ENCODE peak calls at places on chromosomes 2 and 18, in four cellular contexts. I, H, A and L are unnamed samples. For H3K27me3, the result is how much of the 10 kb centered on the place peaks cover.

GRCh38 chr2:241820625-241821384 is 11.8 kb downstream of the NEU4 start:
- DNase-seq in I (no peak), H (no peak), A (no peak), L (no peak)

GRCh38 chr2:112626604-112627059 is 19.1 kb upstream of the SLC20A1 start:
- DNase-seq in I (peak), H (peak), A (no peak), L (peak)

GRCh38 chr2:173058097-173058496 is 17.5 kb upstream of the MAP3K20 start:
- DNase-seq in I (no peak), H (no peak), A (no peak), L (no peak)

GRCh38 chr18:61888622-61889021 is 4.2 kb downstream of the RNF152 start:
- DNase-seq in I (no peak), H (no peak), A (no peak), L (no peak)

GRCh38 chr2:209472386-209472832 is 48.6 kb downstream of the MAP2 start:
- DNase-seq in I (no peak), H (no peak), A (no peak), L (peak)

GRCh38 chr2:174796319-174796771 is 32.1 kb upstream of the CHRNA1 start:
- DNase-seq in I (no peak), H (no peak), A (no peak), L (peak)

GRCh38 chr2:98775146-98775988 is 44.4 kb upstream of the MGAT4A start:
- DNase-seq in I (no peak), H (no peak), A (no peak), L (no peak)

GRCh38 chr18:23981369-23981768 is 33.2 kb upstream of the TTC39C start:
- DNase-seq in I (no peak), H (no peak), A (peak), L (no peak)

GRCh38 chr2:100998235-100998573 is 3.9 kb upstream of the RPL31 start:
- DNase-seq in I (no peak), H (no peak), A (no peak), L (no peak)

GRCh38 chr2:162123806-162124758 is 28.0 kb downstream of the GCG start:
- DNase-seq in I (peak), H (peak), A (peak), L (peak)

GRCh38 chr2:32479224-32479623 is 122.4 kb downstream of the BIRC6 start:
- DNase-seq in I (peak), H (no peak), A (no peak), L (no peak)

GRCh38 chr18:26637324-26637723 is 89.0 kb upstream of the KCTD1 start:
- DNase-seq in I (no peak), H (no peak), A (no peak), L (peak)

GRCh38 chr18:12001400-12001799 is 20.1 kb downstream of the IMPA2 start:
- DNase-seq in I (no peak), H (no peak), A (no peak), L (no peak)

GRCh38 chr2:207512356-207512755 is 17.4 kb upstream of the CREB1 start:
- DNase-seq in I (no peak), H (no peak), A (no peak), L (no peak)

GRCh38 chr2:54081574-54081973 is 33.8 kb upstream of the ACYP2 start:
- DNase-seq in I (peak), H (no peak), A (peak), L (no peak)

GRCh38 chr2:60882971-60883753 is 1.8 kb downstream of the REL start:
- DNase-seq in I (peak), H (no peak), A (peak), L (peak)

GRCh38 chr2:181471783-181472182 is 14.6 kb downstream of the ITGA4 start:
- DNase-seq in I (no peak), H (no peak), A (no peak), L (no peak)

GRCh38 chr2:102116675-102117471 is 25.7 kb upstream of the IL1R1 start:
- DNase-seq in I (no peak), H (no peak), A (no peak), L (no peak)

GRCh38 chr2:96485751-96486643 is 19.2 kb downstream of the NEURL3 start:
- DNase-seq in I (no peak), H (peak), A (peak), L (peak)

GRCh38 chr2:80331025-80331424 is 26.5 kb upstream of the LRRTM1 start:
- DNase-seq in I (no peak), H (no peak), A (no peak), L (no peak)

GRCh38 chr2:81068144-81068543 is 763.6 kb upstream of the LRRTM1 start:
- DNase-seq in I (no peak), H (no peak), A (no peak), L (peak)

GRCh38 chr18:46447323-46447722 is 209.7 kb downstream of the LOXHD1 start:
- DNase-seq in I (no peak), H (no peak), A (no peak), L (no peak)

GRCh38 chr2:230849633-230850357 is 14.9 kb upstream of the ITM2C start:
- DNase-seq in I (peak), H (peak), A (no peak), L (peak)

GRCh38 chr18:7172611-7173010 is 55.0 kb upstream of the LAMA1 start:
- DNase-seq in I (no peak), H (no peak), A (no peak), L (no peak)

GRCh38 chr18:46152808-46153617 is 48.8 kb downstream of the HAUS1 start:
- DNase-seq in I (peak), H (no peak), A (no peak), L (peak)

GRCh38 chr2:211928186-211928585 is 610.4 kb downstream of the ERBB4 start:
- DNase-seq in I (no peak), H (no peak), A (no peak), L (no peak)

GRCh38 chr2:24855703-24856102 is 62.5 kb downstream of the CENPO start:
- DNase-seq in I (no peak), H (no peak), A (no peak), L (no peak)

GRCh38 chr2:11749646-11750349 is 3.4 kb downstream of the LPIN1 start:
- DNase-seq in I (no peak), H (no peak), A (peak), L (no peak)

GRCh38 chr2:47260971-47261370 is 105.9 kb upstream of the STPG4 start:
- DNase-seq in I (no peak), H (no peak), A (no peak), L (no peak)

GRCh38 chr18:7779226-7779625 is 212.1 kb downstream of the PTPRM start:
- DNase-seq in I (no peak), H (no peak), A (no peak), L (no peak)

GRCh38 chr2:215029936-215030335 is 108.5 kb downstream of the ABCA12 start:
- DNase-seq in I (no peak), H (no peak), A (no peak), L (no peak)

DNA sequence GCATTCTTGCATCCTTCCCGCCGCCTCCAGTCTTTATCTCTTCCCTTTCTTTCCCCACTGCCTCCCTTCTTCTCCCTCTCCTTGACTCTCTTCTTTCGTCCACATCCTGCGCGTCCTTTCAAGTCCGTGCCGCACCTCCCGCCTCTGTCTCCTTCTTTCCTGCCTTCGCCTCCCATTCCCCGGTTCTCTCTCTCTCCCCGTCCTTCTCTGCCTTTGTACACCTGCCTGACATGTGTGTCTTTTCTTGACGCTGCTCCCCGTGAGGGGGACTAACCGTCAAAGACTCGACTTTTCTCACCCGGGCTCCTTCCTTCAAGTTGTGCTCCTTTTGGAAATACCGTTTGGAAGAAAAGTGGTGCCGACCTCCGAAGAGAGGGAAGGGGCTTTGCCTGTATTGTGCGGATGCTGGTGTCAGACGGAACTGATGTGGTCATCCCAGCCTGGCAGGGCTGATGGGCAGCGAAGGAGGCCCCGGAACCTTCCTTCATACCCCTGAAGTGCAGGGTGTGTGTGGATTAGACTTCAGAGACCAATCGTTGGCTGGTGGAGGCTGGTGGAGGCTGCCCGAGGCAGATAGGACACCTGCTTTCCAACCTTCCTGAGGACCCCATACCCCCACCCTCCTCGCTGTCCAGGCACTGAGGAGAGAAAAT is 898 bp downstream of the TMEM178A start:
- DNase-seq in I (no peak), H (no peak), A (no peak), L (peak)
- TF ChIP-seq EZH2 in I (peak), H (peak), A (no peak), L (peak)

GRCh38 chr2:213007290-213007838 is 144.0 kb downstream of the IKZF2 start:
- DNase-seq in I (no peak), H (no peak), A (no peak), L (no peak)
- H3K27me3 ChIP-seq in I (under half), H (under half), A (under half), L (under half)

GRCh38 chr2:119704670-119705120 is 25.7 kb downstream of the TMEM177 start:
- DNase-seq in I (no peak), H (no peak), A (peak), L (no peak)

GRCh38 chr2:119703526-119703925 is 24.5 kb downstream of the TMEM177 start:
- DNase-seq in I (no peak), H (no peak), A (no peak), L (no peak)

GRCh38 chr2:119702918-119703401 is 24.0 kb downstream of the TMEM177 start:
- DNase-seq in I (peak), H (peak), A (no peak), L (peak)

GRCh38 chr2:119707117-119708087 is 28.4 kb downstream of the TMEM177 start:
- DNase-seq in I (peak), H (no peak), A (no peak), L (no peak)

GRCh38 chr2:119706196-119706595 is 27.2 kb downstream of the TMEM177 start:
- DNase-seq in I (no peak), H (no peak), A (no peak), L (no peak)
- TF ChIP-seq JUNB in I (no peak), H (no peak), A (no peak), L (no peak)

DNA sequence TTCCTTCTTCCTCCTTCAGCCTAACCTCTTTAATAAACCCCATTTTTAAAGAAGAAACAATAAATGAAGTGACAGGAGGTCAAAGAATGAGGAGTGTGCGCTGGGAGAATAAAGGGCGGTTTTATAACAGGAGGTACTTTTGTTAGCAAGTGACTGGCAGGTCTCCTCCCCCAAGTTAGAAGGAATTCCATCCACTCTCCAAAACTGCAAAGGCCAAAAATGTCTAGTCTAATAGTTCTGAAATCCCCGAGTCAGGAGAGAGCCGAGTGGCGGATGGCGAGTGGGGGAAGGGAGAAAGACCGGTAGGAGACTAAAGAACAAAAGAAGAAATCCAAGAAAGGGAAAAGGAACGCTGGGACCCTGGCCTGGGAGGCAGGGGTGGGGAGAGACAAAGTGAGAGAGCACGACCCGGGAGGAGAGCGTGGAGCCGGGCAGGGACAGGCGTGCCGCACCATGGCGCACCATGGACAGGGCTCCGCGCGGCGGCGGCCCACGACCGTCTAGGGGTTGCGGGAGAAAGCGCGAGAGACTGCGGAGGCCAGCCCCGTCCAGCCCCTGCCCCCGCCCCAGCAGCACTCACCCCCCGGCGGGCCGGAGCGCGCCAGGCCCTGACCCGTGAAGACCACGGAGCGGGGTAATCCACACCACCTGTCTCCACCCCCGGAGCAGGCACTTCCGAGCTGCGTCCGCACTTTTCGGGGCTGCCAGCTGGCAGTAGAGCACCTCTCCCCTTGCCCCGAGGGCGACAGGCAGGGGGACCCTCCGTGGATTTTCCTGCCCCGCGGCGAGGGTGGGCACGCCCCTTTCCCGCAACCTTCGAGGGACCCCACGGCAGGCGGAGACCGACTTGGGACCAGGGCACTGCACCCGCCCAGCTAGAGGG is 1.6 kb downstream of the CDH2 start:
- DNase-seq in I (no peak), H (peak), A (no peak), L (peak)
- TF ChIP-seq EZH2 in I (no peak), H (no peak), A (no peak), L (no peak)

DNA sequence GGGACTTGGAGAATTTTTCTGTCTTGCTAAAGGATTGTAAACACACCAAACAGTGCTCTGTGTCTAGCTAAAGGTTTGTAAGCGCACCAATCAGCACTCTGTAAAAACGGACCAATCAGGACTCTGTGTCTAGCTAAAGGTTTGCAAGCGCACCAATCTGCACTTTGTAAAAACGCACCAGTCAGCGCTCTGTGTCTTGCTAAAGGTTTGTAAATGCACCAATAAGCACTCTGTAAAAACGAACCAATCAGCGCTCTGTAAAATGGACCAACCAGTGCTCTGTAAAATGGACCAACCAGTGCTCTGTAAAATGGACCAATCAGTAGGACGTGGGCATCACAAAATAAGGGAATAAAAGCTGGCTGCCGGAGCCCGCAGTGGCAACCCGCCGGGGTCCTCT is 16.5 kb downstream of the ABI2 start:
- DNase-seq in I (no peak), H (no peak), A (no peak), L (no peak)
- H3K27me3 ChIP-seq in I (under half), H (under half), A (under half), L (under half)

GRCh38 chr18:59451073-59451472 is 92.0 kb upstream of the LMAN1 start:
- DNase-seq in I (no peak), H (no peak), A (no peak), L (no peak)
- TF ChIP-seq JUNB in I (no peak), H (no peak), A (no peak), L (no peak)

GRCh38 chr2:17879137-17879912 is 858 bp downstream of the KCNS3 start:
- DNase-seq in I (peak), H (no peak), A (no peak), L (peak)

GRCh38 chr2:17878222-17879136 is at the start of gene KCNS3:
- DNase-seq in I (peak), H (no peak), A (no peak), L (peak)

GRCh38 chr2:17879913-17880274 is 1.4 kb downstream of the KCNS3 start:
- DNase-seq in I (no peak), H (peak), A (no peak), L (no peak)

GRCh38 chr2:17876590-17876989 is 1.9 kb upstream of the KCNS3 start:
- DNase-seq in I (no peak), H (no peak), A (no peak), L (no peak)

DNA sequence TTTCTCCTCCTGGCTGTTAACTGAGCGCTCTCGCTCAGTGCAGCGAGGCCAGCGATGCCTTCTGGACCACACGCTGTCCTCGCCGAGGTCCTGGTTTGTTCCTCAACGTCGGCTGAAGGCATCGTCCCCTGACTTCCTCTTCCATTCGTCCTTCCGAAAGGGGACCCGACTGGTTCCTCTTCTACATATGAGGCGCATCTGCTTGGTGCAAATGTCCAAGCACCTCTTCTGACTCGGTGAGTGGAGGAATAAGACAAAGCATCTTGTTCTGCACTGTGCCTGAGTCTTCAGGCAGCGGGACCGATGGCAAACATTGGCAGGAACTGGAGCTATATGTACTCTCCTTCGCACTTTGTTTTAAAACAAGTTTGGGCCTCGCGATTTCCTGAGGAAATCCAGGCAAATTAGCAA is 651 bp upstream of the KCNS3 start:
- DNase-seq in I (no peak), H (no peak), A (no peak), L (peak)
- TF ChIP-seq EZH2 in I (no peak), H (no peak), A (no peak), L (no peak)

GRCh38 chr2:27261926-27262298 is 935 bp downstream of the SLC30A3 start:
- DNase-seq in I (no peak), H (no peak), A (no peak), L (no peak)
- H3K27me3 ChIP-seq in I (under half), H (under half), A (under half), L (half or more)

GRCh38 chr18:48946329-48946835 is 4.4 kb downstream of the SMAD7 start:
- DNase-seq in I (no peak), H (peak), A (no peak), L (no peak)
- TF ChIP-seq JUNB in I (no peak), H (no peak), A (no peak), L (no peak)

GRCh38 chr2:20667531-20668401 is 822 bp downstream of the GDF7 start:
- DNase-seq in I (no peak), H (no peak), A (no peak), L (peak)
- TF ChIP-seq EZH2 in I (no peak), H (no peak), A (no peak), L (peak)